ENCODE peak calls at places on chromosomes 4 and X, in seven cellular contexts. One of them, this sample, is unnamed.
A peak's percentile ranks its signal among the peaks of the same experiment; 100 is the strongest.

GRCh38 chrX:22760513-22761057 is 239.2 kb upstream of the DDX53 start:
- DNase-seq in endothelial cell: no peak
- DNase-seq in stimulated activated CD4-positive, alpha-beta T cell treated with anti-CD3 and anti-CD28 coated beads, Interleukin-2, amount 100 ng/mL, for 24 hours: no peak
- DNase-seq in COR-L47: no peak
- DNase-seq in NCI-H2081: no peak
- DNase-seq in NCI-H1105 treated with DMSO at 0.1 percent for 48 hours: no peak
- DNase-seq in EL: no peak
- DNase-seq in this sample: no peak

GRCh38 chr4:93178279-93178678 is 650.3 kb upstream of the ATOH1 start:
- DNase-seq in EL: no peak
- DNase-seq in NCI-H1105 treated with DMSO at 0.1 percent for 48 hours: no peak
- DNase-seq in NCI-H2081: no peak
- DNase-seq in COR-L47: no peak
- DNase-seq in endothelial cell: no peak
- DNase-seq in stimulated activated CD4-positive, alpha-beta T cell treated with anti-CD3 and anti-CD28 coated beads, Interleukin-2, amount 100 ng/mL, for 24 hours: no peak
- DNase-seq in this sample: no peak

GRCh38 chrX:111131572-111131971 is 35.6 kb downstream of the PAK3 start:
- DNase-seq in endothelial cell: no peak
- DNase-seq in COR-L47: no peak
- DNase-seq in stimulated activated CD4-positive, alpha-beta T cell treated with anti-CD3 and anti-CD28 coated beads, Interleukin-2, amount 100 ng/mL, for 24 hours: no peak
- DNase-seq in NCI-H2081: no peak
- DNase-seq in EL: peak; percentile 0
- DNase-seq in NCI-H1105 treated with DMSO at 0.1 percent for 48 hours: no peak
- DNase-seq in this sample: no peak

GRCh38 chrX:26651755-26652154 is 435.8 kb downstream of the MAGEB5 start:
- DNase-seq in EL: no peak
- DNase-seq in NCI-H1105 treated with DMSO at 0.1 percent for 48 hours: no peak
- DNase-seq in NCI-H2081: no peak
- DNase-seq in endothelial cell: no peak
- DNase-seq in COR-L47: no peak
- DNase-seq in stimulated activated CD4-positive, alpha-beta T cell treated with anti-CD3 and anti-CD28 coated beads, Interleukin-2, amount 100 ng/mL, for 24 hours: no peak
- DNase-seq in this sample: no peak

GRCh38 chrX:20378291-20378920 is 111.7 kb upstream of the RPS6KA3 start:
- DNase-seq in COR-L47: no peak
- DNase-seq in endothelial cell: no peak
- DNase-seq in EL: peak; percentile 12
- DNase-seq in NCI-H2081: no peak
- DNase-seq in stimulated activated CD4-positive, alpha-beta T cell treated with anti-CD3 and anti-CD28 coated beads, Interleukin-2, amount 100 ng/mL, for 24 hours: peak; percentile 27
- DNase-seq in NCI-H1105 treated with DMSO at 0.1 percent for 48 hours: no peak
- DNase-seq in this sample: peak; percentile 54

GRCh38 chrX:125395626-125396025 is 76.0 kb downstream of the TEX13C start:
- DNase-seq in EL: no peak
- DNase-seq in NCI-H2081: no peak
- DNase-seq in COR-L47: no peak
- DNase-seq in NCI-H1105 treated with DMSO at 0.1 percent for 48 hours: no peak
- DNase-seq in endothelial cell: no peak
- DNase-seq in stimulated activated CD4-positive, alpha-beta T cell treated with anti-CD3 and anti-CD28 coated beads, Interleukin-2, amount 100 ng/mL, for 24 hours: no peak
- DNase-seq in this sample: no peak

GRCh38 chr4:78136109-78137081 is 79.3 kb downstream of the FRAS1 start:
- DNase-seq in NCI-H1105 treated with DMSO at 0.1 percent for 48 hours: no peak
- DNase-seq in stimulated activated CD4-positive, alpha-beta T cell treated with anti-CD3 and anti-CD28 coated beads, Interleukin-2, amount 100 ng/mL, for 24 hours: no peak
- DNase-seq in EL: no peak
- DNase-seq in endothelial cell: no peak
- DNase-seq in COR-L47: no peak
- DNase-seq in NCI-H2081: no peak
- DNase-seq in this sample: no peak

GRCh38 chr4:75948822-75949444 is 8.1 kb upstream of the NAAA start:
- DNase-seq in NCI-H2081: no peak
- DNase-seq in EL: no peak
- DNase-seq in stimulated activated CD4-positive, alpha-beta T cell treated with anti-CD3 and anti-CD28 coated beads, Interleukin-2, amount 100 ng/mL, for 24 hours: no peak
- DNase-seq in endothelial cell: no peak
- DNase-seq in NCI-H1105 treated with DMSO at 0.1 percent for 48 hours: no peak
- DNase-seq in COR-L47: no peak
- DNase-seq in this sample: no peak

GRCh38 chrX:39439910-39440733 is 638.9 kb downstream of the MID1IP1 start:
- DNase-seq in EL: no peak
- DNase-seq in NCI-H2081: no peak
- DNase-seq in stimulated activated CD4-positive, alpha-beta T cell treated with anti-CD3 and anti-CD28 coated beads, Interleukin-2, amount 100 ng/mL, for 24 hours: no peak
- DNase-seq in NCI-H1105 treated with DMSO at 0.1 percent for 48 hours: no peak
- DNase-seq in COR-L47: no peak
- DNase-seq in endothelial cell: no peak
- DNase-seq in this sample: no peak

GRCh38 chr4:143437937-143438336 is 75.6 kb upstream of the SMARCA5 start:
- DNase-seq in COR-L47: no peak
- DNase-seq in NCI-H2081: peak; percentile 8
- DNase-seq in stimulated activated CD4-positive, alpha-beta T cell treated with anti-CD3 and anti-CD28 coated beads, Interleukin-2, amount 100 ng/mL, for 24 hours: no peak
- DNase-seq in NCI-H1105 treated with DMSO at 0.1 percent for 48 hours: no peak
- DNase-seq in endothelial cell: no peak
- DNase-seq in EL: no peak
- DNase-seq in this sample: peak; percentile 12